ENCODE peak calls at places on chromosomes 6 and 20, in four cellular contexts. R, M, J and D are unnamed samples.

GRCh38 chr6:78598966-78599365 is 268.4 kb upstream of the IRAK1BP1 start:
- DNase-seq in M (no peak), R (peak), J (peak), D (no peak)

GRCh38 chr6:7617954-7618764 is 28.2 kb downstream of the SNRNP48 start:
- DNase-seq in M (peak), J (peak), R (peak), D (peak)

GRCh38 chr20:34980543-34981213 is 25.0 kb downstream of the MYH7B start:
- DNase-seq in M (no peak), R (no peak), J (peak), D (no peak)

GRCh38 chr6:40482532-40482931 is 104.6 kb downstream of the LRFN2 start:
- DNase-seq in J (no peak), R (no peak), M (no peak), D (no peak)

GRCh38 chr20:44624743-44625271 is 26.7 kb downstream of the ADA start:
- DNase-seq in J (no peak), R (no peak), M (no peak), D (no peak)

GRCh38 chr20:36498386-36499179 is 42.7 kb upstream of the MYL9 start:
- DNase-seq in M (no peak), R (no peak), J (no peak), D (no peak)

GRCh38 chr6:146857960-146858308 is 259.2 kb downstream of the ADGB start:
- DNase-seq in J (no peak), M (no peak), R (no peak), D (no peak)

GRCh38 chr6:38180586-38180985 is 361.1 kb downstream of the ZFAND3 start:
- DNase-seq in R (no peak), M (no peak), J (no peak), D (no peak)

GRCh38 chr20:1112908-1113307 is 5.5 kb upstream of the PSMF1 start:
- DNase-seq in M (no peak), R (no peak), J (no peak), D (no peak)

GRCh38 chr6:39681566-39682250 is 43.5 kb downstream of the KIF6 start:
- DNase-seq in R (no peak), J (peak), M (no peak), D (no peak)

GRCh38 chr6:54993948-54994347 is 147.4 kb downstream of the FAM83B start:
- DNase-seq in M (no peak), J (no peak), R (no peak), D (no peak)

GRCh38 chr6:137874204-137875001 is 7.3 kb downstream of the TNFAIP3 start:
- DNase-seq in R (no peak), M (peak), J (peak), D (peak)

GRCh38 chr20:1877604-1878195 is 17.5 kb upstream of the SIRPA start:
- DNase-seq in M (no peak), J (no peak), R (no peak), D (no peak)

GRCh38 chr6:154164397-154164796 is 125.4 kb downstream of the OPRM1 start:
- DNase-seq in R (no peak), M (peak), J (peak), D (no peak)

GRCh38 chr20:38338849-38339520 is 7.3 kb upstream of the LBP start:
- DNase-seq in M (no peak), J (peak), R (peak), D (no peak)

GRCh38 chr6:28683945-28684538 is 158.4 kb downstream of the GPX5 start:
- DNase-seq in J (peak), R (peak), M (peak), D (no peak)

GRCh38 chr6:27025351-27025750 is 222.2 kb upstream of the PRSS16 start:
- DNase-seq in J (no peak), M (no peak), R (no peak), D (no peak)

GRCh38 chr6:108134213-108134973 is 31.4 kb upstream of the NR2E1 start:
- DNase-seq in M (no peak), R (no peak), J (no peak), D (no peak)

GRCh38 chr20:24364464-24364863 is 105.0 kb upstream of the SYNDIG1 start:
- DNase-seq in J (no peak), M (no peak), R (no peak), D (no peak)

DNA sequence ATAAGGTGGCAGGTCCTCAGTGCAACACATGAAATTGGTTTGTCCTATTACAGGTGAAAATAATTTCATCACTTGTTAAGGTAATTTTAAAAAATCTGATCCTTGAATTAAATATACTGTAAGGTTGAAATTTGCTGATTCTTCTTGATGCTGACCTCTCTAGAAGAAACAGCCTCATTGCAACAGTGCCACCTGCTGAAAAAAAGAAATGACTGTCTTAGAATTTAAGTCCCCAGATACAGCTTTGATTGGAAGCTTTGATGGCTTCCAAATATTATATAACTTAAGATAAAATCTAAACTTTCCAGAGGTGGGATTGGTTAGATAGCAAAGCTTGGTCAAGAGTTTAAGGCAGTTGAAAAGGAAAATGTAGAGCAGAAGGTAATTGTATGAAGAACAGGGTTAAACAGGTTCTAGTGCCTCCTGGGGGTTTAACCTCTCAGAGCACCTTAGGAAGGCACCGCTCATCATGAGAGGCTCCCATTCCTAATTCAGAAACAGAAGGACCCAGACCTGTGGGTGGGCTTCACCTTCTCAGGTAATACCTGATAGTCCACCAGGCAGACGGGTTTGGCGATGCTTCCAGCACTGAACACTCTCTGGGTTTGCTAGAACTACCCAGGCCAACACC is 401.0 kb downstream of the PAX1 start:
- DNase-seq in R (no peak), J (no peak), M (no peak), D (no peak)
- TF ChIP-seq CTCF in R (no peak), J (no peak), M (no peak), D (no peak)

GRCh38 chr6:85450578-85450884 is 648 bp downstream of the NT5E start:
- DNase-seq in R (no peak), J (no peak), M (no peak), D (no peak)

GRCh38 chr6:85451586-85452306 is 1.9 kb downstream of the NT5E start:
- DNase-seq in M (no peak), J (no peak), R (no peak), D (no peak)

GRCh38 chr6:85452441-85452881 is 2.6 kb downstream of the NT5E start:
- DNase-seq in M (no peak), J (peak), R (no peak), D (no peak)

GRCh38 chr6:85449388-85449817 is 480 bp upstream of the NT5E start:
- DNase-seq in R (peak), M (peak), J (peak), D (no peak)

DNA sequence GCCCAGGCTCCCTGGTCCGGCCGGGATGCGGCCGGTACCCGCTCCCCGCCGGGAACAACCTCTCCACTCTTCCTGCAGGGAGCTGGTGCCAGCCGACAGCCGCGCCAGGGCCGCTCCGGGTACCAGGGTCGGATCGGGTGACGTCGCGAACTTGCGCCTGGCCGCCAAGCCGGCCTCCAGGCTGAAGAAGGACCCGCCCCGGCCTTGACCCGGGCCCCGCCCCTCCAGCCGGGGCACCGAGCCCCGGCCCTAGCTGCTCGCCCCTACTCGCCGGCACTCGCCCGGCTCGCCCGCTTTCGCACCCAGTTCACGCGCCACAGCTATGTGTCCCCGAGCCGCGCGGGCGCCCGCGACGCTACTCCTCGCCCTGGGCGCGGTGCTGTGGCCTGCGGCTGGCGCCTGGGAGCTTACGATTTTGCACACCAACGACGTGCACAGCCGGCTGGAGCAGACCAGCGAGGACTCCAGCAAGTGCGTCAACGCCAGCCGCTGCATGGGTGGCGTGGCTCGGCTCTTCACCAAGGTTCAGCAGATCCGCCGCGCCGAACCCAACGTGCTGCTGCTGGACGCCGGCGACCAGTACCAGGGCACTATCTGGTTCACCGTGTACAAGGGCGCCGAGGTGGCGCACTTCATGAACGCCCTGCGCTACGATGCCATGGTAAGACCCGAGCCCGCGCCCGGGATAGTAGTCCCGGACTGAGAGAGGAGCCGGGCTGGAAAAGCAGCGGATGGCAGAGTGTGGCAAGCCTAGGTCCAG is at the start of gene NT5E:
- DNase-seq in M (peak), R (peak), J (peak), D (no peak)
- TF ChIP-seq CTCF in M (no peak), R (no peak), J (no peak), D (no peak)

GRCh38 chr6:25239498-25239897 is 39.7 kb upstream of the CARMIL1 start:
- DNase-seq in J (no peak), M (no peak), R (no peak), D (no peak)

GRCh38 chr6:25244865-25245264 is 34.3 kb upstream of the CARMIL1 start:
- DNase-seq in M (no peak), R (no peak), J (no peak), D (no peak)

GRCh38 chr6:25239059-25239458 is 40.1 kb upstream of the CARMIL1 start:
- DNase-seq in J (no peak), M (no peak), R (no peak), D (no peak)

GRCh38 chr6:25237579-25237978 is 41.6 kb upstream of the CARMIL1 start:
- DNase-seq in M (no peak), R (no peak), J (no peak), D (no peak)

GRCh38 chr6:25242567-25242966 is 36.6 kb upstream of the CARMIL1 start:
- DNase-seq in M (no peak), J (no peak), R (no peak), D (no peak)
- TF ChIP-seq CTCF in M (no peak), J (no peak), R (no peak), D (no peak)

DNA sequence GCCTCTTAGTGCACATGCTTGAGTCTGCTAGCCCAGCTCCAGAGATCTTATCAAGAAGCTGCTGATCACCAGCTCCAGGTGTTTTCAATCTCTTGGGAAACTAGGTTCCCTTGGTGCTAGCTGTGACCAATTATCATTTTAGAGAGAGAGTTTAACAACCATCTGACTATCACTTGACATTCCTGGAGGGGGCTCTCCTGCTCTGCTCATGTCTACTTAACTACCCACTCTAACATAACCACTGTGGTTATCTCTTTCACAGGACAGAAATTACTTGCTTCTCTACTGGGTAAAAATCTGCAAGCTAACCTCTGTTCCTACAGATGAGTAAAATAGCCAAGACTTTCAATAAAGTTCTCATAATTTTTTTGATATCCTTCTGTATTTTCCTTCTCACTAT is 823.4 kb upstream of the GJE1 start:
- DNase-seq in M (peak), J (peak), R (no peak), D (no peak)
- TF ChIP-seq CTCF in M (no peak), J (no peak), R (no peak), D (no peak)

GRCh38 chr20:23120936-23121765 is 35.0 kb upstream of the CD93 start:
- DNase-seq in J (no peak), M (no peak), R (no peak), D (no peak)
- TF ChIP-seq CTCF in J (no peak), M (no peak), R (no peak), D (no peak)

GRCh38 chr6:165858571-165858970 is 195.5 kb upstream of the PDE10A start:
- DNase-seq in R (no peak), M (no peak), J (peak), D (no peak)
- TF ChIP-seq CTCF in R (no peak), M (no peak), J (peak), D (no peak)

GRCh38 chr6:103687430-103687829 is 1172.3 kb downstream of the HACE1 start:
- DNase-seq in M (no peak), J (no peak), R (no peak), D (no peak)
- TF ChIP-seq CTCF in M (no peak), J (no peak), R (no peak), D (no peak)

GRCh38 chr6:165988306-165988756 is 179.3 kb downstream of the TBXT start:
- DNase-seq in M (no peak), R (no peak), J (no peak), D (no peak)

GRCh38 chr6:165988757-165989456 is 178.7 kb downstream of the TBXT start:
- DNase-seq in R (no peak), M (no peak), J (peak), D (no peak)

GRCh38 chr6:165985926-165986646 is 181.6 kb downstream of the TBXT start:
- DNase-seq in R (no peak), J (peak), M (no peak), D (no peak)

GRCh38 chr6:165986647-165987482 is 180.8 kb downstream of the TBXT start:
- DNase-seq in R (peak), J (peak), M (no peak), D (no peak)

DNA sequence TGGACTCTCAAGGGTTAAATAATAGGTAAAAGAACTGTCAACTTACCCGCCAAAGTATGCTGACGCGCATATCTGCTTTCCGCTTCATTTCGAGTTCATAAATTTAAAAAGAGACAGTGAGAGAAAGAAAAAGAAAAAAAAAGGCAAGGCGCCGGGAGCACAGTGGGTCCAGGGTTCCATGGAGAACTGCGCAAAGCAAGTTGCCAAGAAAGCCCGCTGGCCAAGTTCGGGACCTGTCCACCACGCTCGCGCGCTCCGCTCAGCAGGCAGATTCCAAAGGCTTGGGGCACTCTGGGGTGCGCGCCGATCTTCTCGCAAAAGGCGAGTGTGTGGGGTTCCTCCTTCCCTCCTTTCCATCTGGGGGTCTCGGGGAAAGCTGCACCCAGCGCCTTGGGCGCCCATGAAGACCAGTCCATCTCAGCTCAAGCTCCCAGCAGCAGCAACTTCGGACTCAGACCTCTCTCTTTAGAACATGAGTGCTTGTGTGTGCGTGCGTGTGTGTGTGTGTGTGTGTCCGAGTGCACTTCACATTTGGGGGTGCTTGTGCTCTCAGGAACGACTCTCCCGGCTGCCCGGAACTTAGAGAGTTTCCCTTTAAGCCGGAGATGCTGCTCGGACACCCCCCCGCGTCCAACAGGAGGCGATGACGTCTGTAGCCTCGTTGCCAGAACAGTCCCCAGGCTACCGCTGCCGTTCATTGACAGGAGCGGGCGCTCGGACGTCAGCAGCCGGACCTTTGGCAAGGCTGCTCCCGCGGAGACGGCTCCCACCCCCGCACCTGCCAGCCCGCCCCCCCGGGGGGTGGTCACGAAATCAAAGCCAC is 180.0 kb downstream of the TBXT start:
- DNase-seq in R (peak), M (no peak), J (peak), D (no peak)
- TF ChIP-seq CTCF in R (no peak), M (no peak), J (no peak), D (no peak)